ENCODE peak calls at places on chromosomes 13 and 19, in seven cellular contexts. X, O, F, A, L, K and M are unnamed samples.
A peak's percentile ranks its signal among the peaks of the same experiment; 100 is the strongest.

GRCh38 chr13:59681630-59682311 is 482.0 kb downstream of the DIAPH3 start:
- DNase-seq in X (no peak), A (no peak), K (no peak), O (no peak), F (no peak), L (no peak), M (no peak)

GRCh38 chr19:14113762-14114414 is 3.7 kb downstream of the PRKACA start:
- DNase-seq in K (no peak), X (peak; percentile 62), O (peak; percentile 65), A (no peak), F (peak; percentile 87), L (no peak), M (no peak)

GRCh38 chr13:23588576-23589141 is 18.4 kb downstream of the TNFRSF19 start:
- DNase-seq in A (no peak), X (no peak), L (no peak), K (no peak), F (no peak), O (no peak), M (no peak)

GRCh38 chr19:44623080-44623479 is 9.7 kb downstream of the IGSF23 start:
- DNase-seq in A (no peak), F (no peak), L (peak; percentile 18), X (no peak), O (no peak), K (no peak), M (no peak)

GRCh38 chr13:39952244-39953233 is 297.1 kb downstream of the COG6 start:
- DNase-seq in L (peak; percentile 96), O (no peak), F (no peak), K (no peak), A (no peak), X (no peak), M (no peak)

GRCh38 chr19:52936958-52937334 is 13.7 kb upstream of the ZNF888 start:
- DNase-seq in F (no peak), O (no peak), L (no peak), X (no peak), K (no peak), A (no peak), M (no peak)

GRCh38 chr13:102033719-102034446 is 368.0 kb downstream of the FGF14 start:
- DNase-seq in O (no peak), X (no peak), L (peak; percentile 32), A (no peak), F (no peak), K (no peak), M (no peak)

GRCh38 chr19:54420068-54420382 is 4.8 kb downstream of the TTYH1 start:
- DNase-seq in K (no peak), A (no peak), F (no peak), O (no peak), L (no peak), X (no peak), M (no peak)

GRCh38 chr19:5154799-5155426 is 185.7 kb downstream of the PTPRS start:
- DNase-seq in K (no peak), X (no peak), O (no peak), L (no peak), F (no peak), A (no peak), M (no peak)

GRCh38 chr13:101624210-101624922 is 171.9 kb downstream of the ITGBL1 start:
- DNase-seq in X (no peak), O (no peak), A (no peak), L (peak; percentile 85), F (no peak), K (no peak), M (no peak)

GRCh38 chr19:27759896-27760295 is 1453.1 kb downstream of the UQCRFS1 start:
- DNase-seq in K (no peak), X (no peak), F (no peak), A (no peak), O (no peak), L (no peak), M (no peak)

GRCh38 chr19:2663920-2664571 is 38.4 kb downstream of the GNG7 start:
- DNase-seq in L (no peak), K (no peak), F (no peak), O (no peak), X (no peak), A (no peak), M (no peak)

GRCh38 chr13:83975668-83976165 is 93.4 kb upstream of the SLITRK1 start:
- DNase-seq in F (no peak), O (no peak), X (no peak), L (no peak), A (no peak), K (no peak), M (no peak)

GRCh38 chr13:107977175-107977574 is 238.2 kb downstream of the LIG4 start:
- DNase-seq in F (no peak), O (no peak), X (no peak), L (no peak), A (no peak), K (no peak), M (no peak)

GRCh38 chr19:5216141-5216847 is 124.3 kb downstream of the PTPRS start:
- DNase-seq in L (no peak), O (no peak), X (no peak), A (no peak), F (no peak), K (no peak), M (no peak)

GRCh38 chr19:32581704-32582164 is 744 bp downstream of the PDCD5 start:
- DNase-seq in X (no peak), A (no peak), F (no peak), O (peak; percentile 49), L (peak; percentile 27), K (no peak), M (no peak)

GRCh38 chr19:3609779-3610719 is 3.4 kb upstream of the TBXA2R start:
- DNase-seq in L (peak; percentile 45), O (no peak), A (no peak), K (no peak), F (no peak), X (peak; percentile 46), M (no peak)

GRCh38 chr13:40662866-40663265 is 3.6 kb downstream of the FOXO1 start:
- DNase-seq in O (no peak), F (no peak), K (no peak), A (no peak), L (no peak), X (no peak), M (no peak)

GRCh38 chr13:112068531-112069062 is 1.6 kb downstream of the SOX1 start:
- DNase-seq in X (no peak), A (no peak), L (no peak), F (no peak), O (no peak), K (no peak), M (no peak)

GRCh38 chr13:72390909-72391308 is 336.5 kb downstream of the MZT1 start:
- DNase-seq in A (no peak), F (peak; percentile 48), X (no peak), L (no peak), O (no peak), K (no peak), M (no peak)

GRCh38 chr13:107124129-107124718 is 556.3 kb upstream of the ARGLU1 start:
- DNase-seq in X (no peak), F (no peak), O (no peak), A (no peak), K (no peak), L (peak; percentile 22), M (no peak)

GRCh38 chr19:19342086-19343015 is 21.7 kb downstream of the MAU2 start:
- DNase-seq in A (no peak), F (peak; percentile 26), K (peak; percentile 57), O (peak; percentile 73), X (no peak), L (peak; percentile 35), M (no peak)

GRCh38 chr13:85833938-85834337 is 34.7 kb upstream of the SLITRK6 start:
- DNase-seq in K (no peak), F (no peak), A (no peak), X (no peak), O (no peak), L (no peak), M (no peak)

GRCh38 chr19:16261584-16262370 is 62.8 kb upstream of the KLF2 start:
- DNase-seq in A (no peak), X (no peak), K (no peak), F (no peak), O (no peak), L (no peak), M (no peak)
- H3K4me3 ChIP-seq in A (no peak overlapping the region), X (peak overlapping the region; percentile 37), K (no peak overlapping the region), F (no peak overlapping the region), O (no peak overlapping the region), L (no peak overlapping the region), M (peak overlapping the region; percentile 4)

DNA sequence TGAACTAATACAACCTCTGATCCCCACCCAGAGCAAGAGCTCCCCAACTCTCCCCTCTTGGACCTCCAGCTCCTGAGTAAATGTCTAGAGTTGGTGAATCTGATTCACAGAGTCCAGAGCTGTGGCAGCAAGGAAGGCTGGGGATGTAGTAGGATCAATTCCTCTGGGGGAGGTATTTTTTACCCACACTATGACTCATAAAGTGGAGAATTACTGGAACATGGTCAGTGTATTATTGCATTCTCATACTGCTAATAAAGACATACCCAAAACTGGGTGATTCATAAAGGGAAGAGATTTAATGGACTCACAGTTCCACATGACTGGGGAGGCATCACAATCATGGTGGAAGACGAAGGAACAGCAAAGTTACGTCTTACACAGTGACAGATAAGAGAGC is 496.7 kb downstream of the EFNB2 start:
- DNase-seq in K (no peak), O (no peak), F (peak; percentile 51), X (no peak), A (no peak), L (no peak), M (no peak)
- H3K27ac ChIP-seq in K (no peak overlapping the region), O (no peak overlapping the region), F (peak overlapping the region; percentile 7), X (no peak overlapping the region), A (no peak overlapping the region), L (no peak overlapping the region), M (no peak overlapping the region)

DNA sequence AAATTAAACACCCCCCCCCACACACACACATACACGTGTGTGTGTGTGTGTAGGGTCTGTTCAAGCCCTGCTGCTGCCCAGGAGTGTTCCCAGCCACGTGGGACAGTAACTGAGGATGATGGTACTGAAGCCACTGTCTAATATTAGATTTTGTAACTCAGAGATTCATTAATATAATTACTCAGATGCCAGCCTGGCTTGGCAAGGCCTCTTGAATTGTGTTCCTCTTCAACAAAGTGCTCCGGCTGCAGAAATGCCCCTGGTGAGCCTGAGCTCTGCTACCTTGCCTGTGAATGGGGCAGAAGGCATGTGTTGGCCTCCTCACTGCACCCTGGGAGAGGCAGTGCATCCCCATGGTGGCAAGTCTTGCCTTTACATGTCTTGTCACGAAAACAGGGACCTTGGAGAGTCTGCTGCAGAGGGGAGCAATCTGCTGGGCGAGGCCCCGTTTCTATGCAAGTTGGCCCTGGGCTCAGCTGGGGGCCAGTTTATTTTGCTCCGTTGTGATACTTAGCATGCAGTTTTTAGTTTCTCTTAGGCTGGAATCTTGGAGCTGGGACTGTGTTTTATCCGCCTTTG is 44.0 kb downstream of the NFIX start:
- DNase-seq in L (no peak), K (no peak), A (no peak), F (no peak), O (no peak), X (no peak), M (no peak)
- H3K4me1 ChIP-seq in L (peaks cover 55% of the 10 kb centered on the region), K (peaks cover 56% of the 10 kb centered on the region), A (peaks cover 96% of the 10 kb centered on the region), F (peaks cover 25% of the 10 kb centered on the region), O (peaks cover 97% of the 10 kb centered on the region), X (peaks cover 15% of the 10 kb centered on the region), M (no peaks in the 10 kb centered on the region)

DNA sequence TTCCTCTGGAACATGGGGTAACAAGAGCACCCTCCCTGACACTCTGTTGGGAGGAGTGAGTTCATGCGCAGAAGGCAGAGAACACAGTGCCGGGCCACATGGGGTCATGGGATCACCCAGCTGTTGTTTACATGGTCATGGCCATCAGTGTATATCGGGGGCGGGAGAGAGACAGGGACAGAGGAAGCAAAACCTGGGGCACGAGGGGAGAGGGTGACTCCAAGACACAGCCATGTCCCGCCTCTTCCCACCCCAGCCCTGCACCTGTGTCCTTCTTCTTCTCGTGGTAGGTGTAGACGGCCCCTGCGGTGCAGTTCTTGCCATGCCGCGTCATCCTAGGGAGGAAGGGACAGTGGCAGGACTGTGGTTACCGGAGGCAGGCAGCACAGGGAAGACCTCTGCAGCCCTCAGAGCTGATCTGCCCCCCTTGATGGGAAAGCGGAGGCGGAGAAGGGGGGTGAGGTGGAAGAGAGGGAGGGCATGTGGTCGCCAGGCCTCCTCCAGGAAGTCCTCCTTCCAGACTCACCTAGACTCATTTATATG is 19.9 kb downstream of the NOSIP start:
- DNase-seq in K (no peak), A (peak; percentile 61), L (no peak), X (peak; percentile 63), F (no peak), O (no peak), M (peak; percentile 48)
- H3K4me3 ChIP-seq in K (no peak overlapping the region), A (no peak overlapping the region), L (no peak overlapping the region), X (peak overlapping the region; percentile 89), F (no peak overlapping the region), O (no peak overlapping the region), M (peak overlapping the region; percentile 88)